ENCODE peak calls at places on chromosome 9, in four cellular contexts. U is GM12891, P is SIG-M5, Q is 8988T. E is an unnamed sample.

GRCh38 chr9:21030389-21031035 is 928 bp downstream of the HACD4 start:
- DNase-seq in U (peak; percentile 35), P (peak; percentile 51), Q (no peak), E (peak; percentile 72)

GRCh38 chr9:35464056-35465025 is 25.6 kb upstream of the RUSC2 start:
- DNase-seq in U (no peak), P (no peak), Q (no peak), E (no peak)

GRCh38 chr9:38733503-38733902 is 13.6 kb upstream of the FAM240B start:
- DNase-seq in U (no peak), P (no peak), Q (no peak), E (no peak)

GRCh38 chr9:93895535-93895934 is 59.6 kb downstream of the BARX1 start:
- DNase-seq in U (no peak), P (no peak), Q (no peak), E (peak; percentile 10)

GRCh38 chr9:130001185-130001584 is 41.8 kb downstream of the FNBP1 start:
- DNase-seq in U (no peak), P (no peak), Q (no peak), E (no peak)

GRCh38 chr9:91727316-91727861 is 222.6 kb downstream of the ROR2 start:
- DNase-seq in U (peak; percentile 66), P (no peak), Q (peak; percentile 83), E (peak; percentile 81)

GRCh38 chr9:106678273-106678672 is 184.7 kb upstream of the ZNF462 start:
- DNase-seq in U (no peak), P (no peak), Q (no peak), E (no peak)

GRCh38 chr9:292915-293314 is 78.2 kb downstream of the DOCK8 start:
- DNase-seq in U (no peak), P (no peak), Q (no peak), E (no peak)

GRCh38 chr9:77807295-77807694 is 159.2 kb upstream of the GNA14 start:
- DNase-seq in U (no peak), P (no peak), Q (no peak), E (no peak)

GRCh38 chr9:37382161-37382981 is 40.1 kb upstream of the GRHPR start:
- DNase-seq in U (no peak), P (no peak), Q (no peak), E (peak; percentile 67)

GRCh38 chr9:6715755-6716643 is 41.8 kb upstream of the KDM4C start:
- DNase-seq in U (no peak), P (no peak), Q (peak; percentile 37), E (peak; percentile 87)

GRCh38 chr9:130159814-130160670 is 12.2 kb upstream of the NCS1 start:
- DNase-seq in U (no peak), P (no peak), Q (no peak), E (no peak)

GRCh38 chr9:8436791-8437190 is 637.2 kb upstream of the DMAC1 start:
- DNase-seq in U (no peak), P (no peak), Q (no peak), E (no peak)

GRCh38 chr9:70044450-70045307 is 1.0 kb downstream of the MAMDC2 start:
- DNase-seq in U (no peak), P (no peak), Q (no peak), E (no peak)

GRCh38 chr9:14961372-14962068 is 51.3 kb upstream of the FREM1 start:
- DNase-seq in U (no peak), P (no peak), Q (no peak), E (no peak)

GRCh38 chr9:8734760-8735159 is 935.2 kb upstream of the DMAC1 start:
- DNase-seq in U (no peak), P (no peak), Q (no peak), E (no peak)

GRCh38 chr9:93057024-93057702 is 1.3 kb upstream of the SUSD3 start:
- DNase-seq in U (no peak), P (no peak), Q (no peak), E (no peak)

GRCh38 chr9:104301770-104302169 is 202.3 kb upstream of the OR13F1 start:
- DNase-seq in U (no peak), P (no peak), Q (no peak), E (no peak)

GRCh38 chr9:121748727-121749546 is 97.5 kb downstream of the DAB2IP start:
- DNase-seq in U (no peak), P (no peak), Q (no peak), E (no peak)

GRCh38 chr9:85425153-85425611 is 316.6 kb downstream of the AGTPBP1 start:
- DNase-seq in U (peak; percentile 41), P (no peak), Q (peak; percentile 63), E (peak; percentile 70)

GRCh38 chr9:13587581-13587980 is 308.1 kb upstream of the MPDZ start:
- DNase-seq in U (no peak), P (no peak), Q (no peak), E (no peak)

GRCh38 chr9:109574061-109574882 is 76.2 kb upstream of the PTPN3 start:
- DNase-seq in U (no peak), P (no peak), Q (no peak), E (peak; percentile 36)

GRCh38 chr9:93669116-93669957 is 93.0 kb downstream of the PHF2 start:
- DNase-seq in U (no peak), P (no peak), Q (peak; percentile 12), E (no peak)

GRCh38 chr9:125822160-125822559 is 75.0 kb downstream of the PBX3 start:
- DNase-seq in U (no peak), P (no peak), Q (no peak), E (no peak)

GRCh38 chr9:97910273-97910844 is 11.9 kb downstream of the TRMO start:
- DNase-seq in U (no peak), P (no peak), Q (no peak), E (no peak)

GRCh38 chr9:121316378-121316777 is 48.4 kb downstream of the GSN start:
- DNase-seq in U (no peak), P (no peak), Q (no peak), E (no peak)

GRCh38 chr9:93037476-93037971 is 21.0 kb upstream of the SUSD3 start:
- DNase-seq in U (no peak), P (peak; percentile 35), Q (no peak), E (peak; percentile 41)

GRCh38 chr9:125949247-125949646 is 202.1 kb downstream of the PBX3 start:
- DNase-seq in U (no peak), P (no peak), Q (no peak), E (no peak)

GRCh38 chr9:131060902-131061630 is 35.3 kb upstream of the AIF1L start:
- DNase-seq in U (no peak), P (no peak), Q (no peak), E (no peak)

GRCh38 chr9:136718463-136719211 is 6.3 kb downstream of the DIPK1B start:
- DNase-seq in U (no peak), P (no peak), Q (no peak), E (no peak)

GRCh38 chr9:107260437-107261081 is 22.5 kb upstream of the RAD23B start:
- DNase-seq in U (peak; percentile 30), P (no peak), Q (no peak), E (peak; percentile 73)

GRCh38 chr9:77455312-77455927 is 192.7 kb downstream of the GNA14 start:
- DNase-seq in U (no peak), P (no peak), Q (no peak), E (no peak)

GRCh38 chr9:4748612-4749011 is 7.6 kb upstream of the AK3 start:
- DNase-seq in U (no peak), P (no peak), Q (no peak), E (no peak)

GRCh38 chr9:126916909-126917308 is 2.3 kb downstream of the RALGPS1 start:
- DNase-seq in U (no peak), P (no peak), Q (peak; percentile 44), E (no peak)

GRCh38 chr9:3525088-3525835 is 539 bp downstream of the RFX3 start:
- DNase-seq in U (no peak), P (no peak), Q (no peak), E (no peak)

GRCh38 chr9:132631280-132631679 is 38.5 kb downstream of the DDX31 start:
- DNase-seq in U (no peak), P (no peak), Q (no peak), E (no peak)

GRCh38 chr9:128905964-128906363 is 14.8 kb upstream of the PHYHD1 start:
- DNase-seq in U (no peak), P (no peak), Q (no peak), E (no peak)

GRCh38 chr9:81264516-81264915 is 424.8 kb downstream of the TLE1 start:
- DNase-seq in U (no peak), P (no peak), Q (no peak), E (no peak)